ENCODE peak calls at places on chromosomes 1 and 21, in ten cellular contexts. T is GM20000; M is left lung; U is activated CD4-positive, alpha-beta T cell treated with anti-CD3 and anti-CD28 coated beads, Interleukin-2, amount 50 U/mL, for 1 hour; X is EL; W is midbrain; Q is heart left ventricle; L is NCI-H510A; V is NCI-H460; G is fibroblast of the aortic adventitia. K is an unnamed sample.

GRCh38 chr1:228964178-228964819 is 229.0 kb downstream of the RHOU start:
- DNase-seq in M (no peak), Q (no peak), L (no peak), U (no peak), T (no peak), V (peak), W (no peak), G (peak), X (peak), K (peak)

GRCh38 chr1:67793562-67793961 is 39.7 kb downstream of the GNG12 start:
- DNase-seq in G (peak), L (no peak), W (no peak), T (no peak), U (no peak), V (peak), X (peak), M (no peak), Q (no peak), K (no peak)

GRCh38 chr1:161071886-161072371 is 2.2 kb upstream of the ARHGAP30 start:
- DNase-seq in U (peak), W (peak), V (peak), Q (peak), X (peak), T (peak), M (peak), G (peak), L (peak), K (no peak)

GRCh38 chr1:115781343-115781742 is 12.8 kb upstream of the CASQ2 start:
- DNase-seq in U (no peak), W (no peak), L (no peak), V (no peak), G (peak), X (peak), T (no peak), M (no peak), Q (no peak), K (no peak)

GRCh38 chr1:192654607-192655389 is 18.9 kb downstream of the RGS13 start:
- DNase-seq in Q (no peak), U (no peak), T (no peak), W (no peak), X (peak), G (peak), L (no peak), M (no peak), V (no peak), K (no peak)

GRCh38 chr1:2354511-2355407 is 36.6 kb downstream of the MORN1 start:
- DNase-seq in V (no peak), W (no peak), M (peak), X (no peak), G (no peak), T (no peak), Q (no peak), U (no peak), L (no peak), K (no peak)

GRCh38 chr1:204350857-204351573 is 8.7 kb downstream of the PLEKHA6 start:
- DNase-seq in U (no peak), X (peak), Q (peak), M (peak), T (no peak), V (no peak), W (peak), L (no peak), G (peak), K (peak)

GRCh38 chr1:174413632-174414031 is 34.1 kb upstream of the GPR52 start:
- DNase-seq in W (peak), M (no peak), G (peak), U (no peak), Q (no peak), V (peak), X (peak), L (no peak), T (no peak), K (no peak)

GRCh38 chr21:46399129-46399528 is 59.6 kb upstream of the DIP2A start:
- DNase-seq in U (no peak), V (no peak), W (no peak), T (no peak), X (no peak), L (no peak), M (peak), Q (no peak), G (no peak), K (no peak)